ENCODE peak calls at places on chromosomes 12 and 14, in eight cellular contexts. One of them, this sample, is unnamed.

GRCh38 chr14:21308132-21308478 is 28.2 kb downstream of the RPGRIP1 start:
- DNase-seq in NB4: no peak
- DNase-seq in HepG2: peak; percentile 89
- DNase-seq in K562: no peak
- DNase-seq in A549: no peak
- DNase-seq in HCT116: no peak
- DNase-seq in WTC11: no peak
- DNase-seq in SK-N-SH: no peak
- DNase-seq in this sample: no peak

GRCh38 chr12:18723752-18724151 is 14.1 kb downstream of the PLCZ1 start:
- DNase-seq in HCT116: peak; percentile 73
- DNase-seq in A549: peak; percentile 16
- DNase-seq in WTC11: no peak
- DNase-seq in SK-N-SH: no peak
- DNase-seq in NB4: peak; percentile 58
- DNase-seq in HepG2: no peak
- DNase-seq in K562: no peak
- DNase-seq in this sample: no peak

GRCh38 chr12:78149459-78149858 is 318.8 kb downstream of the NAV3 start:
- DNase-seq in SK-N-SH: peak; percentile 1
- DNase-seq in NB4: no peak
- DNase-seq in K562: no peak
- DNase-seq in HepG2: no peak
- DNase-seq in WTC11: no peak
- DNase-seq in A549: no peak
- DNase-seq in HCT116: no peak
- DNase-seq in this sample: no peak

GRCh38 chr12:53207042-53207441 is at the start of gene ITGB7:
- DNase-seq in K562: peak; percentile 50
- DNase-seq in WTC11: no peak
- DNase-seq in HCT116: no peak
- DNase-seq in NB4: peak; percentile 76
- DNase-seq in A549: no peak
- DNase-seq in SK-N-SH: no peak
- DNase-seq in HepG2: no peak
- DNase-seq in this sample: no peak

GRCh38 chr14:23430733-23431105 is 4.7 kb downstream of the MYH7 start:
- DNase-seq in WTC11: no peak
- DNase-seq in SK-N-SH: peak; percentile 49
- DNase-seq in NB4: peak; percentile 9
- DNase-seq in HepG2: no peak
- DNase-seq in HCT116: no peak
- DNase-seq in K562: no peak
- DNase-seq in A549: no peak
- DNase-seq in this sample: no peak

GRCh38 chr14:103533999-103534575 is 5.1 kb downstream of the TRMT61A start:
- DNase-seq in HCT116: no peak
- DNase-seq in K562: no peak
- DNase-seq in SK-N-SH: no peak
- DNase-seq in WTC11: no peak
- DNase-seq in A549: no peak
- DNase-seq in HepG2: no peak
- DNase-seq in NB4: no peak
- DNase-seq in this sample: no peak

GRCh38 chr12:71161575-71161974 is 3.8 kb upstream of the TSPAN8 start:
- DNase-seq in NB4: no peak
- DNase-seq in HepG2: no peak
- DNase-seq in A549: no peak
- DNase-seq in SK-N-SH: no peak
- DNase-seq in K562: no peak
- DNase-seq in HCT116: no peak
- DNase-seq in WTC11: no peak
- DNase-seq in this sample: no peak

GRCh38 chr12:75561921-75562320 is 50.5 kb upstream of the KRR1 start:
- DNase-seq in K562: no peak
- DNase-seq in HCT116: no peak
- DNase-seq in NB4: no peak
- DNase-seq in WTC11: no peak
- DNase-seq in A549: no peak
- DNase-seq in SK-N-SH: no peak
- DNase-seq in HepG2: no peak
- DNase-seq in this sample: no peak

GRCh38 chr14:50955373-50956043 is 11.2 kb upstream of the PYGL start:
- DNase-seq in K562: peak; percentile 87
- DNase-seq in SK-N-SH: peak; percentile 75
- DNase-seq in WTC11: peak; percentile 55
- DNase-seq in HCT116: peak; percentile 95
- DNase-seq in HepG2: peak; percentile 82
- DNase-seq in NB4: peak; percentile 84
- DNase-seq in A549: peak; percentile 90
- DNase-seq in this sample: peak; percentile 73

GRCh38 chr14:39229222-39229543 is 4.5 kb upstream of the MIA2 start:
- DNase-seq in HepG2: no peak
- DNase-seq in HCT116: no peak
- DNase-seq in K562: peak; percentile 9
- DNase-seq in NB4: no peak
- DNase-seq in WTC11: no peak
- DNase-seq in A549: no peak
- DNase-seq in SK-N-SH: no peak
- DNase-seq in this sample: no peak

GRCh38 chr12:93167841-93168492 is 209.8 kb upstream of the NUDT4 start:
- DNase-seq in A549: no peak
- DNase-seq in HCT116: no peak
- DNase-seq in SK-N-SH: no peak
- DNase-seq in HepG2: peak; percentile 20
- DNase-seq in NB4: peak; percentile 67
- DNase-seq in WTC11: peak; percentile 28
- DNase-seq in K562: no peak
- DNase-seq in this sample: peak; percentile 40

GRCh38 chr14:33127531-33127930 is 188.9 kb downstream of the NPAS3 start:
- DNase-seq in A549: no peak
- DNase-seq in HCT116: no peak
- DNase-seq in SK-N-SH: no peak
- DNase-seq in WTC11: no peak
- DNase-seq in NB4: no peak
- DNase-seq in HepG2: no peak
- DNase-seq in K562: no peak
- DNase-seq in this sample: peak; percentile 48

GRCh38 chr14:87873741-87874140 is 119.2 kb downstream of the GALC start:
- DNase-seq in SK-N-SH: no peak
- DNase-seq in A549: no peak
- DNase-seq in NB4: no peak
- DNase-seq in HCT116: no peak
- DNase-seq in K562: no peak
- DNase-seq in HepG2: no peak
- DNase-seq in WTC11: no peak
- DNase-seq in this sample: no peak

GRCh38 chr14:21083565-21084325 is 13.6 kb downstream of the ARHGEF40 start:
- DNase-seq in K562: no peak
- DNase-seq in HCT116: no peak
- DNase-seq in NB4: no peak
- DNase-seq in HepG2: no peak
- DNase-seq in SK-N-SH: peak; percentile 16
- DNase-seq in WTC11: no peak
- DNase-seq in A549: no peak
- DNase-seq in this sample: no peak

GRCh38 chr14:104080557-104081492 is 4.7 kb upstream of the ASPG start:
- DNase-seq in NB4: no peak
- DNase-seq in K562: no peak
- DNase-seq in HepG2: no peak
- DNase-seq in WTC11: no peak
- DNase-seq in A549: no peak
- DNase-seq in HCT116: no peak
- DNase-seq in SK-N-SH: no peak
- DNase-seq in this sample: no peak

GRCh38 chr12:5430639-5431603 is 987 bp upstream of the NTF3 start:
- DNase-seq in HCT116: no peak
- DNase-seq in K562: no peak
- DNase-seq in A549: no peak
- DNase-seq in WTC11: peak; percentile 17
- DNase-seq in HepG2: no peak
- DNase-seq in SK-N-SH: peak; percentile 28
- DNase-seq in NB4: no peak
- DNase-seq in this sample: peak; percentile 6
- TF ChIP-seq MAX in HCT116: no peak
- TF ChIP-seq MAX in K562: no peak
- TF ChIP-seq MAX in A549: no peak
- TF ChIP-seq MAX in WTC11: no peak
- TF ChIP-seq MAX in HepG2: no peak
- TF ChIP-seq MAX in SK-N-SH: no peak
- TF ChIP-seq MAX in NB4: no peak
- TF ChIP-seq MAX in this sample: no peak

DNA sequence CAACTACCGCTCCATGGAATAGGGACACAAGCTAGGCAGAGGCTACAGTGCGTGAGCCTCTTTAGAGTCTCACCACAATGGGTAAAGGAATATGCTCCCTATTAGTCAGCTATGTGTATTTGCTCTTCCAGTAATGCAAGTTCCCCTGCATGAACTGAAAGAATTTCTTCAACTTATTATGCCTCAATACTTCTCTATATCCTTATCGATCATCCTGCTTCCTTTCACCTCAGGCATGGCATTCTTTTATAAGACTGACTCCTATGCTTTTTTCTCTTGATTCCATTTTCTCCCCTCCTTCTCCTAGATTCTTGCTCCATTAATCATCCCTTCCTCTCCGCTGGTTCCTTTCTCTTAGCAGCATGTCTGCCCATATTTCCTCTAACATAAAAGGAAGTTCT is 94.4 kb upstream of the CPM start:
- DNase-seq in A549: no peak
- DNase-seq in HCT116: no peak
- DNase-seq in K562: no peak
- DNase-seq in SK-N-SH: no peak
- DNase-seq in NB4: no peak
- DNase-seq in HepG2: no peak
- DNase-seq in WTC11: no peak
- DNase-seq in this sample: peak; percentile 52
- TF ChIP-seq MAX in A549: no peak
- TF ChIP-seq MAX in HCT116: no peak
- TF ChIP-seq MAX in K562: no peak
- TF ChIP-seq MAX in SK-N-SH: peak; percentile 19
- TF ChIP-seq MAX in NB4: no peak
- TF ChIP-seq MAX in HepG2: no peak
- TF ChIP-seq MAX in WTC11: no peak
- TF ChIP-seq MAX in this sample: no peak

GRCh38 chr12:45674583-45674982 is 54.9 kb upstream of the ARID2 start:
- DNase-seq in HepG2: no peak
- DNase-seq in WTC11: no peak
- DNase-seq in NB4: no peak
- DNase-seq in A549: no peak
- DNase-seq in SK-N-SH: no peak
- DNase-seq in K562: no peak
- DNase-seq in HCT116: no peak
- DNase-seq in this sample: peak; percentile 74
- TF ChIP-seq MAX in HepG2: no peak
- TF ChIP-seq MAX in WTC11: no peak
- TF ChIP-seq MAX in NB4: no peak
- TF ChIP-seq MAX in A549: no peak
- TF ChIP-seq MAX in SK-N-SH: peak; percentile 39
- TF ChIP-seq MAX in K562: no peak
- TF ChIP-seq MAX in HCT116: no peak
- TF ChIP-seq MAX in this sample: no peak

DNA sequence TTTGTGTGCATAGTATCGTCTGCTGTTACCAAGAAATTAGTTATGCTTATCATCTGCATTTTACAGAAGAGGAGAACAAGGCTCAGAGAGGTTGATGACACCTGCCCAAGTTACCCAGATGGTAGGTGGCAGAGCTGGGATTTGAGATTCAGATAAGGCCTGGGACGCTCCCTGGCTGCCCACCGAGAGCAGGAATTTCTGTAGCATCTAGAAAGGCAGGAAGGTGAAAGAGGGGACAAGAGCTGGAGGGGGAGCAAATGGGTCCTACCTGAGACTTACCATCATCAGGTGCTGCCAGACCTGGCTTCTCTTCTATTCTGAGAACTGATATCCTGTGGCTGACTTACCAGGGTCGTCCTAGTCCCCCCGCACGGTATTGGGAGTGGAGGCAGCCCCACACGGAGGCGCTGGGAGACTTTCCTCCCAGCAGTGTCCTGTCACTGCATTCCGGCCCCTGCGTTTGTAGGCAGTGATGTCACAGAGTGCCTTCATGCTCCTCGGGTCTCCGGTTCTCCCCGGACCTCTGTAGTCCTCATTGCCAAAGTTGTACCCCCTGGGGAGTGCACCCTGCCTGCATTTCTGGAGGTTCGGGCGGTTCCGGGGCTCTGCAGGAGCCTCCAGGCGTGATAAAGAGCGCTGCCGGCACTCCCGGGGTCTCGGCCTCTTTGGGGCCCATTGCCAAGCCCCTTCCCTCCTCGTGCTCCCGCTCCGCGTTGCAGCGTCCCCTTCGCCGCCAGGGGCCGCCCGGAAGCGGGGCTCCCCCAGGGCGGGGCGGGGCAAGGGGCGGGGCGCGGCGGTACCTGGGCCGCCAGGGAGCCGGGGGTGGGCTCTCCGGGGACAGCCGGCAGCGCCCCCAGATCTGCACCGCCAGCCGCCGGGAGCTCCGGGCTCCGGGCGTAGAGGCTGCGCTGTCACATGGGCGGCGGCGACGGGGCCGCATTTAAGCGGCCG is at the start of gene CABP1:
- DNase-seq in K562: peak; percentile 67
- DNase-seq in HCT116: no peak
- DNase-seq in SK-N-SH: peak; percentile 85
- DNase-seq in A549: peak; percentile 56
- DNase-seq in NB4: peak; percentile 64
- DNase-seq in HepG2: peak; percentile 7
- DNase-seq in WTC11: peak; percentile 85
- DNase-seq in this sample: no peak
- TF ChIP-seq MAX in K562: peak; percentile 17
- TF ChIP-seq MAX in HCT116: peak; percentile 80
- TF ChIP-seq MAX in SK-N-SH: no peak
- TF ChIP-seq MAX in A549: peak; percentile 55
- TF ChIP-seq MAX in NB4: no peak
- TF ChIP-seq MAX in HepG2: peak; percentile 65
- TF ChIP-seq MAX in WTC11: peak; percentile 61
- TF ChIP-seq MAX in this sample: no peak

This sample was measured in endothelial cell of umbilical vein.